ENCODE peak calls at places on chromosomes 4 and X, in eight cellular contexts. F is foreskin fibroblast, Y is choroid plexus epithelial cell, Z is WTC11, P is A172, S is left ventricle myocardium inferior, N is cardiac fibroblast, T is cerebellum. A is an unnamed sample.

GRCh38 chr4:77821775-77822174 is 2.6 kb upstream of the CNOT6L start:
- DNase-seq in F (no peak), Y (no peak), Z (no peak), P (no peak), S (no peak), N (no peak), T (peak; percentile 11), A (no peak)

GRCh38 chr4:70365479-70365878 is 4.9 kb downstream of the SMR3A start:
- DNase-seq in F (no peak), Y (no peak), Z (no peak), P (no peak), S (no peak), N (peak; percentile 0), T (no peak), A (no peak)

GRCh38 chrX:40012800-40013682 is 84.7 kb downstream of the BCOR start:
- DNase-seq in F (peak; percentile 74), Y (peak; percentile 64), Z (peak; percentile 35), P (no peak), S (peak; percentile 70), N (peak; percentile 69), T (no peak), A (peak; percentile 81)

GRCh38 chrX:151878574-151878973 is 34.1 kb upstream of the MAGEA4 start:
- DNase-seq in F (no peak), Y (no peak), Z (no peak), P (no peak), S (no peak), N (no peak), T (no peak), A (no peak)

GRCh38 chr4:80542747-80543146 is 207.2 kb downstream of the CFAP299 start:
- DNase-seq in F (no peak), Y (no peak), Z (no peak), P (no peak), S (no peak), N (no peak), T (no peak), A (no peak)

GRCh38 chr4:116515959-116516358 is 569.4 kb downstream of the TRAM1L1 start:
- DNase-seq in F (no peak), Y (no peak), Z (no peak), P (no peak), S (no peak), N (no peak), T (no peak), A (no peak)

GRCh38 chrX:131057706-131058105 is 440 bp upstream of the ARHGAP36 start:
- DNase-seq in F (no peak), Y (no peak), Z (no peak), P (no peak), S (no peak), N (no peak), T (no peak), A (no peak)

GRCh38 chr4:125650557-125650956 is 335.8 kb downstream of the FAT4 start:
- DNase-seq in F (peak; percentile 15), Y (peak; percentile 9), Z (no peak), P (no peak), S (no peak), N (no peak), T (no peak), A (no peak)

GRCh38 chr4:67161311-67161710 is 384.0 kb downstream of the CENPC start:
- DNase-seq in F (no peak), Y (no peak), Z (no peak), P (no peak), S (no peak), N (no peak), T (no peak), A (no peak)

GRCh38 chr4:71293705-71294104 is 45.1 kb upstream of the SLC4A4 start:
- DNase-seq in F (peak; percentile 9), Y (peak; percentile 38), Z (no peak), P (no peak), S (no peak), N (peak; percentile 17), T (no peak), A (no peak)

GRCh38 chr4:114087596-114088230 is 108.3 kb upstream of the ARSJ start:
- DNase-seq in F (peak; percentile 85), Y (peak; percentile 78), Z (no peak), P (peak; percentile 43), S (no peak), N (peak; percentile 64), T (peak; percentile 21), A (no peak)

GRCh38 chr4:83010111-83010521 is 507 bp downstream of the LIN54 start:
- DNase-seq in F (peak; percentile 55), Y (peak; percentile 53), Z (no peak), P (peak; percentile 32), S (no peak), N (peak; percentile 34), T (peak; percentile 15), A (no peak)

GRCh38 chrX:50470103-50471031 is at the start of gene DGKK:
- DNase-seq in F (no peak), Y (no peak), Z (peak; percentile 69), P (no peak), S (no peak), N (no peak), T (no peak), A (no peak)

GRCh38 chr4:6425336-6425735 is 47.1 kb downstream of the PPP2R2C start:
- DNase-seq in F (no peak), Y (no peak), Z (no peak), P (no peak), S (no peak), N (no peak), T (no peak), A (no peak)

GRCh38 chrX:154738013-154738738 is 12.7 kb downstream of the GAB3 start:
- DNase-seq in F (peak; percentile 88), Y (peak; percentile 89), Z (no peak), P (peak; percentile 74), S (peak; percentile 62), N (peak; percentile 84), T (no peak), A (peak; percentile 72)

GRCh38 chrX:150489359-150490015 is 78.9 kb upstream of the MTM1 start:
- DNase-seq in F (no peak), Y (peak; percentile 20), Z (no peak), P (no peak), S (no peak), N (no peak), T (no peak), A (no peak)

A was measured in aorta.